ENCODE peak calls at places on chromosomes 1 and 21, in nine cellular contexts. A is PC-3; U is sigmoid colon; O is cardiac muscle cell; V is upper lobe of right lung; E is GM12878; G is CD8-positive, alpha-beta memory T cell; M is Caco-2; K is Peyer's patch. N is an unnamed sample. For H3K27me3 and H3K36me3, the result is how much of the 10 kb centered on the place peaks cover.

GRCh38 chr21:32499249-32500055 is 85.9 kb downstream of the TCP10L start:
- DNase-seq in V (no peak), O (peak), M (no peak), E (no peak), A (peak), U (peak), G (no peak), K (no peak), N (peak)

GRCh38 chr1:150210086-150210485 is 25.8 kb downstream of the ANP32E start:
- DNase-seq in G (no peak), U (no peak), M (no peak), K (no peak), O (no peak), A (no peak), E (no peak), V (no peak), N (no peak)

GRCh38 chr1:163258181-163258580 is 55.5 kb upstream of the RGS5 start:
- DNase-seq in A (peak), E (no peak), K (no peak), M (no peak), G (no peak), O (no peak), U (no peak), V (no peak), N (no peak)

GRCh38 chr1:169087876-169088275 is 18.6 kb upstream of the ATP1B1 start:
- DNase-seq in K (no peak), V (no peak), U (no peak), A (no peak), E (no peak), G (no peak), O (no peak), M (no peak), N (no peak)

GRCh38 chr1:171844381-171844780 is 3.1 kb downstream of the DNM3 start:
- DNase-seq in K (no peak), O (no peak), G (no peak), U (no peak), E (no peak), A (no peak), M (no peak), V (no peak), N (no peak)

GRCh38 chr1:227212164-227212563 is 106.1 kb downstream of the CDC42BPA start:
- DNase-seq in V (no peak), U (no peak), K (no peak), A (peak), O (peak), E (no peak), M (no peak), G (no peak), N (no peak)

GRCh38 chr1:50976890-50977574 is 7.0 kb downstream of the CDKN2C start:
- DNase-seq in E (no peak), U (no peak), A (peak), M (no peak), O (no peak), K (peak), G (peak), V (peak), N (peak)

GRCh38 chr21:14080040-14080763 is 130.6 kb downstream of the LIPI start:
- DNase-seq in E (no peak), M (no peak), V (no peak), G (no peak), U (peak), A (no peak), O (no peak), K (no peak), N (no peak)

GRCh38 chr1:208083016-208083714 is 161.0 kb downstream of the PLXNA2 start:
- DNase-seq in A (no peak), U (no peak), K (no peak), E (no peak), O (no peak), V (no peak), G (no peak), M (no peak), N (no peak)

GRCh38 chr1:53372501-53372951 is 44.7 kb upstream of the LRP8 start:
- DNase-seq in E (no peak), K (peak), G (no peak), O (no peak), U (no peak), M (no peak), V (peak), A (no peak), N (no peak)

GRCh38 chr1:48127735-48128685 is 94.5 kb upstream of the SLC5A9 start:
- DNase-seq in M (no peak), O (no peak), K (no peak), V (no peak), A (no peak), U (no peak), E (no peak), G (no peak), N (no peak)

GRCh38 chr1:227214170-227214569 is 104.1 kb downstream of the CDC42BPA start:
- DNase-seq in A (no peak), K (no peak), U (no peak), O (no peak), E (no peak), M (no peak), V (no peak), G (no peak), N (no peak)

DNA sequence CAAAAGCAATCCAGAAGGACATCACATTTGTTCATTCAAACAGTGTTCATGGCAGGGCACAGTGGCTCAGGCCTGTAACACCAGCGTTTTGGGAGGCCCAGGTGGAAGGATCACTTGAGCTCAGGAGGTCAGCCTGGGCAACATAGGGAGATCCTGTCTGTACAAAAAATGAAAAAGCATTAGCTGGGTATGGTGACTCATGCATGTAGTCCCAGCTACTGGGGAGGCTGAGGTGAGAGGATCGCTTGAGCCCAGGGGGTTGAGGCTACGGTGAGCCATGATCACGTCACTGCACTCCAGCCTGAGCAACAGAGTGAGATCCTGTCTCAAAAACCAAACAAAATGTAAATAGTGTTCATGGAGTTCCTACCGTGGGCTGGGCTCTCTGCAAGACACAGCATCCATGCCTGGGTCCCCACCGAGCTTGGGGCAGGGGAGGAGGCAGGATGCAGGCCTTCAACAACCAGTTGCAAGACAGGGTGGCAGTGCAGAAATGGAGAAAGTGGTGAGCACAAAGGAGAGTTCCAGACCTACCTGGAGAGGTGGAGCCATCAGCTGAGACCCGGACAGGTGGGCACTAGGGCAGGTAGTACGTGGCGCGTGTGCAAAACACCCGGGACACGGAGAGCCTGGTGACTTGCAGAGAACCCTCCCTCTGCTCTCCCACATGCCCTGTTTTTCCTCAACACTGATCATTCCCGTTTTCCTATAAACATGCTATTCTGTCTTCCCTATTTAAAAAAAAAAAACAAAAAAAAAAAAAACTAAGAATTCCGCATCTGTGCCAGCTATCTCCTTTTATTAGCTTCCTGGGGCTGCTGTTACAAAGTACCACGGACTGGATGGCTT is 138.9 kb downstream of the TOMM20 start:
- DNase-seq in A (no peak), K (peak), G (no peak), O (no peak), E (no peak), V (no peak), M (no peak), U (peak), N (no peak)
- H3K27me3 ChIP-seq in A (under half), K (under half), G (under half), O (under half), E (under half), V (under half), M (under half), U (under half), N (under half)

GRCh38 chr1:203126151-203126865 is 1.2 kb upstream of the ADORA1 start:
- DNase-seq in O (peak), U (no peak), G (no peak), V (peak), E (no peak), M (peak), A (peak), K (peak), N (no peak)

GRCh38 chr1:203127672-203128611 is at the start of gene ADORA1:
- DNase-seq in M (peak), A (peak), K (peak), G (no peak), V (peak), E (no peak), U (peak), O (peak), N (peak)

GRCh38 chr1:203128691-203129500 is 1.4 kb downstream of the ADORA1 start:
- DNase-seq in U (no peak), G (no peak), O (no peak), V (peak), A (no peak), K (peak), E (no peak), M (no peak), N (no peak)

GRCh38 chr1:203124546-203125317 is 2.8 kb upstream of the ADORA1 start:
- DNase-seq in K (peak), O (no peak), U (no peak), V (peak), E (no peak), M (no peak), A (peak), G (no peak), N (no peak)

GRCh38 chr1:203126866-203127671 is 457 bp upstream of the ADORA1 start:
- DNase-seq in E (no peak), K (peak), G (no peak), U (no peak), O (no peak), A (no peak), V (no peak), M (no peak), N (no peak)
- H3K4me3 ChIP-seq in E (no peak), K (no peak), G (no peak), U (peak), O (peak), A (no peak), V (peak), M (peak), N (peak)

GRCh38 chr1:44305962-44306422 is 49.1 kb downstream of the ERI3 start:
- DNase-seq in M (no peak), U (no peak), O (no peak), G (no peak), V (no peak), A (no peak), E (no peak), K (no peak), N (no peak)

GRCh38 chr1:44303532-44303931 is 51.5 kb downstream of the ERI3 start:
- DNase-seq in E (no peak), A (no peak), G (no peak), K (peak), M (no peak), U (no peak), V (no peak), O (no peak), N (no peak)

GRCh38 chr1:44297695-44298400 is 57.2 kb downstream of the ERI3 start:
- DNase-seq in K (no peak), M (no peak), U (no peak), G (no peak), V (no peak), O (no peak), E (no peak), A (no peak), N (no peak)

GRCh38 chr1:44300882-44301281 is 54.2 kb downstream of the ERI3 start:
- DNase-seq in G (no peak), A (no peak), U (no peak), M (no peak), O (no peak), V (no peak), E (no peak), K (no peak), N (no peak)

DNA sequence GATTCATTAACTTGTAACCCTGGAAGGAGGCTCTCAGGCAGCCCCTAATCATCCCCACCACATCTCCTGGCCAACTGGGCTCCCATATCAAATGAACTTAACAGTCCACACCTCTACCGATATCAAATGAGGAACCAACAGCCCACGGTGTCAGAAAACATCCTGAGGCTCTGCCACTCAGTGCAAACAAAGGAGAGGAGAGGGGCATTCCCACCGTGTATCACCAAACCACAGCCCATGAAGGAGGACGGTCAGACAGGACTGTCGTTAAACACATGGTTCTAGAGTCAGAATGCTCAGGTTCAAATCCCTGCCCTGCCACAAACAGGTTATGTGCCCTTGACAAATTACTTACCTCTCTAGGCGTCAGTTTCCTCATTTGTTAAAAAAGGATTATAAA is 52.5 kb downstream of the ERI3 start:
- DNase-seq in A (no peak), G (no peak), V (no peak), U (no peak), E (no peak), K (no peak), O (no peak), M (no peak), N (no peak)
- H3K36me3 ChIP-seq in A (under half), G (under half), V (half or more), U (under half), E (under half), K (under half), O (under half), M (under half), N (under half)

GRCh38 chr1:22567994-22568393 is 4.7 kb downstream of the EPHA8 start:
- DNase-seq in E (no peak), U (no peak), A (no peak), V (no peak), O (no peak), K (no peak), M (no peak), G (no peak), N (no peak)
- H3K27me3 ChIP-seq in E (under half), U (under half), A (under half), V (under half), O (under half), K (under half), M (under half), G (under half), N (under half)

GRCh38 chr1:210698661-210699060 is 370.0 kb downstream of the HHAT start:
- DNase-seq in E (no peak), A (no peak), M (no peak), K (no peak), V (no peak), U (no peak), O (no peak), G (no peak), N (no peak)

GRCh38 chr1:210697185-210697584 is 368.5 kb downstream of the HHAT start:
- DNase-seq in G (no peak), U (no peak), K (no peak), E (no peak), O (no peak), M (no peak), A (no peak), V (no peak), N (no peak)

GRCh38 chr1:210700083-210700482 is 371.4 kb downstream of the HHAT start:
- DNase-seq in K (no peak), V (no peak), M (no peak), O (no peak), E (no peak), G (no peak), A (no peak), U (no peak), N (no peak)

GRCh38 chr1:210695041-210695440 is 366.3 kb downstream of the HHAT start:
- DNase-seq in K (no peak), E (no peak), O (no peak), U (no peak), A (no peak), M (no peak), V (no peak), G (no peak), N (no peak)

DNA sequence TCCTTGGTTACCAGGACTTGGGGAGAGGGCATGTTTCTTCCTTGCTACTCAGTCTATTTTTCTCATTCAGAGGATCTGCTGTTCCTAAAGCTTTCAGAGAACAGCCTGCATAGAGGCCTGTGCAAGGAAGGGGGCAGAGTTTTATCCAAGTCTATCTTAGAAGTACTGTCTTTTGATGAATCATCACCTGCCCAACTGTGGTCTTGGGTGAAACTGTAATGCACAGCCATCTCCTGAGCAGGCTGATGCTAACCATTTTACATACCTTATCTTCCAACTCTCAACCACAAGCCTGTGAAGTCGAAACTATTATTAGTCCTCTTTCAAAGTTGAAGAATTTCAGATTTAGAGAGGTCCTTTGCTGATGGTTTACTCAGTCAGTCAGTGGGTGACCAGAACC is 368.0 kb downstream of the HHAT start:
- DNase-seq in G (no peak), A (no peak), M (no peak), O (no peak), E (peak), U (no peak), K (no peak), V (no peak), N (no peak)
- H3K4me3 ChIP-seq in G (no peak), A (no peak), M (no peak), O (no peak), E (peak), U (no peak), K (no peak), V (no peak), N (no peak)

DNA sequence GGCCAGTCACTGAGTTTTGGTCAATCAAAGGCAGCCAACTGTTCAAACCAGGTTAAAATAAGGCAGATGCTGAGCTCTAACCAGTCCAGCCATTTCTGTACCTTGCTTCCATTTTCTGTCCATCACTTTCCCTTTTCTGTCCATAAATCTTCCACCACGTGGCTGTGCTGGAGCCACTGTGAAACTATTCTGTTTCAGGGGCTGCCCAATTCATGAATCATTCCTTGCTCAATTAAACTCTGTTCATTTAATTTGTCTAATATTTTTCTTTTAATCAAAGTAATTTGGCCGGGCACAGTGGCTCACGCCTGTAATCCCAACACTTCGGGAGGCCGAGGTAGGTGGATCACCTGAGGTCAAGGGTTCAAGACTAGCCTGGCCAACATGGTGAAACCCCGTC is 22.7 kb upstream of the LGALS8 start:
- DNase-seq in K (no peak), O (no peak), U (no peak), G (no peak), V (no peak), A (no peak), E (no peak), M (no peak), N (no peak)
- H3K36me3 ChIP-seq in K (under half), O (under half), U (under half), G (under half), V (under half), A (under half), E (under half), M (under half), N (under half)

GRCh38 chr21:36661511-36662309 is 37.2 kb upstream of the SIM2 start:
- DNase-seq in G (no peak), V (no peak), E (no peak), M (peak), U (no peak), K (no peak), O (peak), A (peak), N (peak)
- H3K27me3 ChIP-seq in G (under half), V (under half), E (under half), M (under half), U (under half), K (under half), O (under half), A (under half), N (under half)

N was measured in MG63.